ENCODE peak calls at places on chromosomes 7 and 10, in four cellular contexts. X is RPMI8226, F is left colon, G is GM23248. N is an unnamed sample.

GRCh38 chr10:114271014-114271778 is 32.1 kb downstream of the VWA2 start:
- DNase-seq in F (no peak), G (peak), X (no peak), N (no peak)

GRCh38 chr10:22103701-22104100 is 100.2 kb upstream of the DNAJC1 start:
- DNase-seq in G (peak), X (peak), F (no peak), N (no peak)

GRCh38 chr7:104848386-104848990 is 165.5 kb upstream of the KMT2E start:
- DNase-seq in G (peak), F (no peak), X (peak), N (peak)

GRCh38 chr7:34723338-34723737 is 65.3 kb downstream of the NPSR1 start:
- DNase-seq in X (no peak), G (no peak), F (no peak), N (no peak)

GRCh38 chr10:63614371-63614891 is 93.2 kb downstream of the REEP3 start:
- DNase-seq in X (no peak), G (peak), F (no peak), N (no peak)

GRCh38 chr10:118518095-118518494 is 77.4 kb downstream of the PRLHR start:
- DNase-seq in F (no peak), X (no peak), G (no peak), N (no peak)

GRCh38 chr10:47244560-47245500 is 55.2 kb upstream of the GDF10 start:
- DNase-seq in F (no peak), X (no peak), G (no peak), N (no peak)

GRCh38 chr10:128047991-128048826 is 78.0 kb downstream of the MKI67 start:
- DNase-seq in G (peak), F (peak), X (no peak), N (peak)

GRCh38 chr10:31936086-31936485 is 7.5 kb upstream of the ARHGAP12 start:
- DNase-seq in F (no peak), X (no peak), G (no peak), N (no peak)

GRCh38 chr7:13850185-13850752 is 139.2 kb downstream of the ETV1 start:
- DNase-seq in X (peak), G (peak), F (peak), N (peak)

GRCh38 chr7:42359946-42360345 is 122.9 kb upstream of the GLI3 start:
- DNase-seq in G (peak), X (no peak), F (no peak), N (no peak)

GRCh38 chr7:117041007-117041406 is 87.7 kb downstream of the ST7 start:
- DNase-seq in G (peak), X (no peak), F (no peak), N (no peak)

GRCh38 chr7:80159802-80160201 is 25.2 kb downstream of the GNAI1 start:
- DNase-seq in F (no peak), G (no peak), X (no peak), N (no peak)

GRCh38 chr7:47953822-47954221 is 5.6 kb upstream of the PKD1L1 start:
- DNase-seq in X (no peak), F (no peak), G (no peak), N (no peak)

GRCh38 chr10:79019961-79020491 is 48.7 kb upstream of the ZMIZ1 start:
- DNase-seq in G (peak), F (peak), X (no peak), N (no peak)

GRCh38 chr10:30026080-30026479 is 33.3 kb downstream of the JCAD start:
- DNase-seq in F (no peak), G (no peak), X (no peak), N (no peak)

GRCh38 chr7:82164813-82165212 is 278.8 kb downstream of the CACNA2D1 start:
- DNase-seq in G (peak), X (no peak), F (no peak), N (no peak)

GRCh38 chr10:102802920-102803534 is 34.2 kb downstream of the CYP17A1 start:
- DNase-seq in F (peak), X (no peak), G (peak), N (no peak)

GRCh38 chr7:116585967-116586366 is 61.1 kb downstream of the CAV1 start:
- DNase-seq in G (no peak), X (no peak), F (no peak), N (no peak)

GRCh38 chr10:71971311-71971731 is 7.1 kb downstream of the CHST3 start:
- DNase-seq in F (no peak), X (no peak), G (no peak), N (no peak)

GRCh38 chr7:108246227-108246837 is 116.2 kb upstream of the LAMB4 start:
- DNase-seq in G (peak), X (peak), F (no peak), N (no peak)

GRCh38 chr10:3668276-3668960 is 116.6 kb downstream of the KLF6 start:
- DNase-seq in G (peak), F (peak), X (no peak), N (peak)

GRCh38 chr10:3239066-3239919 is 66.7 kb upstream of the PITRM1 start:
- DNase-seq in X (peak), G (peak), F (peak), N (peak)

GRCh38 chr10:89144836-89145235 is 62.3 kb downstream of the CH25H start:
- DNase-seq in G (no peak), X (no peak), F (no peak), N (no peak)

GRCh38 chr10:89837173-89838001 is 136.0 kb downstream of the KIF20B start:
- DNase-seq in G (peak), F (peak), X (peak), N (peak)

GRCh38 chr7:26944486-26944885 is 80.1 kb upstream of the SKAP2 start:
- DNase-seq in X (no peak), G (no peak), F (no peak), N (no peak)

GRCh38 chr7:4823442-4824119 is 38.2 kb downstream of the PAPOLB start:
- DNase-seq in X (no peak), F (no peak), G (no peak), N (no peak)

GRCh38 chr7:46651561-46652088 is 730.6 kb upstream of the IGFBP3 start:
- DNase-seq in G (no peak), F (peak), X (no peak), N (no peak)

GRCh38 chr10:128875030-128875744 is 591.9 kb upstream of the MGMT start:
- DNase-seq in F (no peak), G (peak), X (no peak), N (no peak)

GRCh38 chr7:151501676-151502075 is 18.0 kb downstream of the RHEB start:
- DNase-seq in G (no peak), F (no peak), X (no peak), N (no peak)

GRCh38 chr7:18402488-18403183 is 92.9 kb upstream of the HDAC9 start:
- DNase-seq in F (no peak), G (peak), X (no peak), N (no peak)

GRCh38 chr7:19816128-19816527 is 42.7 kb upstream of the TMEM196 start:
- DNase-seq in X (no peak), G (no peak), F (no peak), N (no peak)

GRCh38 chr10:31723074-31723750 is 205.4 kb downstream of the ARHGAP12 start:
- DNase-seq in X (no peak), F (no peak), G (peak), N (no peak)

N was measured in CD8-positive, alpha-beta T cell.